ENCODE peak calls at places on chromosome 12, in ten cellular contexts. One of them, this sample, is unnamed.

GRCh38 chr12:88909510-88909909 is 329.2 kb upstream of the KITLG start:
- DNase-seq in GM23338: no peak
- DNase-seq in breast epithelium: no peak
- DNase-seq in sigmoid colon: no peak
- DNase-seq in K562: no peak
- DNase-seq in vagina: no peak
- DNase-seq in HCT116: no peak
- DNase-seq in HepG2: no peak
- DNase-seq in endothelial cell of umbilical vein: no peak
- DNase-seq in transverse colon: no peak
- DNase-seq in this sample: no peak

GRCh38 chr12:25690996-25691864 is 138.1 kb upstream of the LMNTD1 start:
- DNase-seq in breast epithelium: no peak
- DNase-seq in K562: no peak
- DNase-seq in sigmoid colon: no peak
- DNase-seq in HCT116: no peak
- DNase-seq in HepG2: no peak
- DNase-seq in vagina: no peak
- DNase-seq in GM23338: peak; percentile 2
- DNase-seq in endothelial cell of umbilical vein: no peak
- DNase-seq in transverse colon: no peak
- DNase-seq in this sample: no peak

GRCh38 chr12:47844264-47845020 is 24.7 kb upstream of the HDAC7 start:
- DNase-seq in GM23338: no peak
- DNase-seq in endothelial cell of umbilical vein: no peak
- DNase-seq in K562: no peak
- DNase-seq in vagina: no peak
- DNase-seq in transverse colon: no peak
- DNase-seq in HepG2: no peak
- DNase-seq in sigmoid colon: no peak
- DNase-seq in breast epithelium: no peak
- DNase-seq in HCT116: no peak
- DNase-seq in this sample: no peak

GRCh38 chr12:63826002-63826585 is 18.4 kb upstream of the SRGAP1 start:
- DNase-seq in HepG2: peak; percentile 56
- DNase-seq in breast epithelium: no peak
- DNase-seq in endothelial cell of umbilical vein: peak; percentile 66
- DNase-seq in sigmoid colon: no peak
- DNase-seq in GM23338: peak; percentile 78
- DNase-seq in vagina: no peak
- DNase-seq in transverse colon: no peak
- DNase-seq in HCT116: peak; percentile 66
- DNase-seq in K562: peak; percentile 20
- DNase-seq in this sample: no peak

GRCh38 chr12:56521590-56522371 is at the start of gene RBMS2:
- DNase-seq in vagina: no peak
- DNase-seq in HepG2: peak; percentile 59
- DNase-seq in transverse colon: peak; percentile 80
- DNase-seq in endothelial cell of umbilical vein: peak; percentile 94
- DNase-seq in sigmoid colon: peak; percentile 95
- DNase-seq in breast epithelium: peak; percentile 89
- DNase-seq in HCT116: peak; percentile 89
- DNase-seq in GM23338: peak; percentile 97
- DNase-seq in K562: peak; percentile 47
- DNase-seq in this sample: peak; percentile 86

GRCh38 chr12:6861391-6861790 is 5.9 kb upstream of the TPI1 start:
- DNase-seq in transverse colon: no peak
- DNase-seq in GM23338: no peak
- DNase-seq in K562: no peak
- DNase-seq in sigmoid colon: no peak
- DNase-seq in endothelial cell of umbilical vein: no peak
- DNase-seq in HepG2: no peak
- DNase-seq in breast epithelium: no peak
- DNase-seq in vagina: no peak
- DNase-seq in HCT116: no peak
- DNase-seq in this sample: no peak

GRCh38 chr12:41509655-41510054 is 321.5 kb downstream of the PDZRN4 start:
- DNase-seq in endothelial cell of umbilical vein: no peak
- DNase-seq in breast epithelium: no peak
- DNase-seq in GM23338: no peak
- DNase-seq in vagina: no peak
- DNase-seq in sigmoid colon: no peak
- DNase-seq in transverse colon: no peak
- DNase-seq in HepG2: no peak
- DNase-seq in K562: no peak
- DNase-seq in HCT116: no peak
- DNase-seq in this sample: no peak

GRCh38 chr12:27751386-27752047 is 28.5 kb upstream of the KLHL42 start:
- DNase-seq in endothelial cell of umbilical vein: no peak
- DNase-seq in sigmoid colon: no peak
- DNase-seq in transverse colon: peak; percentile 87
- DNase-seq in GM23338: no peak
- DNase-seq in K562: no peak
- DNase-seq in vagina: no peak
- DNase-seq in HepG2: no peak
- DNase-seq in breast epithelium: no peak
- DNase-seq in HCT116: peak; percentile 77
- DNase-seq in this sample: peak; percentile 12

GRCh38 chr12:96047621-96048211 is 12.3 kb upstream of the LTA4H start:
- DNase-seq in breast epithelium: no peak
- DNase-seq in sigmoid colon: peak; percentile 71
- DNase-seq in endothelial cell of umbilical vein: peak; percentile 83
- DNase-seq in HepG2: peak; percentile 27
- DNase-seq in transverse colon: peak; percentile 21
- DNase-seq in HCT116: peak; percentile 93
- DNase-seq in K562: no peak
- DNase-seq in GM23338: no peak
- DNase-seq in vagina: no peak
- DNase-seq in this sample: no peak

GRCh38 chr12:53214687-53215455 is 7.8 kb upstream of the ITGB7 start:
- DNase-seq in endothelial cell of umbilical vein: peak; percentile 61
- DNase-seq in GM23338: peak; percentile 60
- DNase-seq in sigmoid colon: no peak
- DNase-seq in HCT116: no peak
- DNase-seq in K562: no peak
- DNase-seq in vagina: no peak
- DNase-seq in transverse colon: no peak
- DNase-seq in breast epithelium: no peak
- DNase-seq in HepG2: no peak
- DNase-seq in this sample: no peak

GRCh38 chr12:47097276-47097896 is 17.6 kb upstream of the AMIGO2 start:
- DNase-seq in breast epithelium: no peak
- DNase-seq in HCT116: no peak
- DNase-seq in GM23338: no peak
- DNase-seq in sigmoid colon: no peak
- DNase-seq in transverse colon: no peak
- DNase-seq in endothelial cell of umbilical vein: no peak
- DNase-seq in K562: no peak
- DNase-seq in vagina: no peak
- DNase-seq in HepG2: no peak
- DNase-seq in this sample: no peak

GRCh38 chr12:25497021-25497420 is 56.1 kb downstream of the LMNTD1 start:
- DNase-seq in HepG2: no peak
- DNase-seq in GM23338: peak; percentile 2
- DNase-seq in HCT116: no peak
- DNase-seq in endothelial cell of umbilical vein: no peak
- DNase-seq in breast epithelium: no peak
- DNase-seq in transverse colon: no peak
- DNase-seq in vagina: no peak
- DNase-seq in sigmoid colon: no peak
- DNase-seq in K562: no peak
- DNase-seq in this sample: no peak

GRCh38 chr12:113456761-113457160 is 14.9 kb downstream of the LHX5 start:
- DNase-seq in endothelial cell of umbilical vein: no peak
- DNase-seq in transverse colon: no peak
- DNase-seq in HCT116: no peak
- DNase-seq in sigmoid colon: no peak
- DNase-seq in HepG2: no peak
- DNase-seq in vagina: no peak
- DNase-seq in GM23338: no peak
- DNase-seq in breast epithelium: no peak
- DNase-seq in K562: no peak
- DNase-seq in this sample: no peak

GRCh38 chr12:94033112-94033511 is 115.3 kb upstream of the PLXNC1 start:
- DNase-seq in K562: no peak
- DNase-seq in vagina: no peak
- DNase-seq in endothelial cell of umbilical vein: no peak
- DNase-seq in HCT116: no peak
- DNase-seq in breast epithelium: no peak
- DNase-seq in HepG2: no peak
- DNase-seq in sigmoid colon: no peak
- DNase-seq in transverse colon: no peak
- DNase-seq in GM23338: no peak
- DNase-seq in this sample: no peak

DNA sequence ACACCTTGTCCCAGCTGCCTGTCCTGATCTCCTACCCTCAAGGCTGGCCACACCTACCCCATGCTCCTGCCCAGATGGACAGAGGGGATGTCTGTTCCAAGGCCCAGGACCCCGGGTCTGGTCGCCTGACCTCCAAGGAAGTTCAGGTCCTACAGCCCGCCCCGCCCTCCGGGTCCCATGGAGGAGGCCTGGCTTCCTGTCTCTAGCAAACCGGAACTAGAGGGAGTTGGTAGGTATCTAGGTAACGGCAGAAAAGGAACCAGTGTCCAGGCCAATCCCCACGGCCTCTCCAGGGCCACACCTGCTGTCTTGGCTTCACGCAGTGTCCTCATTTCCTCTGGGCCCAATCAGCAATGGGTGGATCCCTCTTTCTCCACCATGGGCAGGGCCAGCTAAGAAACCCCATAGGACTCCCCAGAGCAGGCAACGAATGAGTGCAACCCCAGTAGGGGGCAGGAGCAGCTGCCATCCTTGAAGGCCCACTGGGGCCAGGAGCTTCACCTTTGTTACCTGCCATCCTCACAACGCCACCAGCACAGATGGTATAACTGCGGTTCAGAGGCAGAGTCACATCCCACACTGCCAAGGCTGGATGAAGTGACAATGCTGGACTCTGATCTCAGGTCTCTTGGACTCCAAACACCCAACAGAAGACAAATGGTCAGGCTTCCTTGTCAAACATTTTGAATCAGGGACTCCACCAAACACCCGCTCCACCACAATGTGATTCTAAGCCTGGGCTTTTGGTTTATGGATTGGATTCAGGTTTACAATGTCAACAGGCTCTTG is 25.1 kb upstream of the RPLP0 start:
- DNase-seq in HepG2: no peak
- DNase-seq in K562: peak; percentile 53
- DNase-seq in GM23338: peak; percentile 48
- DNase-seq in vagina: no peak
- DNase-seq in endothelial cell of umbilical vein: no peak
- DNase-seq in transverse colon: peak; percentile 83
- DNase-seq in HCT116: no peak
- DNase-seq in breast epithelium: no peak
- DNase-seq in sigmoid colon: peak; percentile 68
- DNase-seq in this sample: no peak
- H3K4me1 ChIP-seq in HepG2: peaks cover 78% of the 10 kb centered on the region
- H3K4me1 ChIP-seq in K562: peaks cover 59% of the 10 kb centered on the region
- H3K4me1 ChIP-seq in GM23338: peaks cover 33% of the 10 kb centered on the region
- H3K4me1 ChIP-seq in vagina: peaks cover 67% of the 10 kb centered on the region
- H3K4me1 ChIP-seq in endothelial cell of umbilical vein: peaks cover 50% of the 10 kb centered on the region
- H3K4me1 ChIP-seq in transverse colon: peaks cover 70% of the 10 kb centered on the region
- H3K4me1 ChIP-seq in HCT116: peaks cover 33% of the 10 kb centered on the region
- H3K4me1 ChIP-seq in breast epithelium: peaks cover 40% of the 10 kb centered on the region
- H3K4me1 ChIP-seq in sigmoid colon: peaks cover 61% of the 10 kb centered on the region
- H3K4me1 ChIP-seq in this sample: peaks cover 37% of the 10 kb centered on the region

DNA sequence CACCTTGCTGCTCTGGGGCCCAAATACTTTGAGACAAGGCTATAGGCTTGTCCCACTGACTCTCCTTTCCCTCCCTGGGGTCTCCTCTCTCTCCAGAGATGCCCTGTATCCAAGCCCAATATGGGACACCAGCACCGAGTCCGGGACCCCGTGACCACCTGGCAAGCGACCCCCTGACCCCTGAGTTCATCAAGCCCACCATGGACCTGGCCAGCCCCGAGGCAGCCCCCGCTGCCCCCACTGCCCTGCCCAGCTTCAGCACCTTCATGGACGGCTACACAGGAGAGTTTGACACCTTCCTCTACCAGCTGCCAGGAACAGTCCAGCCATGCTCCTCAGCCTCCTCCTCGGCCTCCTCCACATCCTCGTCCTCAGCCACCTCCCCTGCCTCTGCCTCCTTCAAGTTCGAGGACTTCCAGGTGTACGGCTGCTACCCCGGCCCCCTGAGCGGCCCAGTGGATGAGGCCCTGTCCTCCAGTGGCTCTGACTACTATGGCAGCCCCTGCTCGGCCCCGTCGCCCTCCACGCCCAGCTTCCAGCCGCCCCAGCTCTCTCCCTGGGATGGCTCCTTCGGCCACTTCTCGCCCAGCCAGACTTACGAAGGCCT is 3.1 kb downstream of the NR4A1 start:
- DNase-seq in vagina: no peak
- DNase-seq in endothelial cell of umbilical vein: no peak
- DNase-seq in transverse colon: peak; percentile 58
- DNase-seq in GM23338: no peak
- DNase-seq in breast epithelium: no peak
- DNase-seq in HCT116: no peak
- DNase-seq in HepG2: no peak
- DNase-seq in sigmoid colon: peak; percentile 84
- DNase-seq in K562: no peak
- DNase-seq in this sample: no peak
- TF ChIP-seq POLR2AphosphoS5 in vagina: no peak
- TF ChIP-seq POLR2AphosphoS5 in endothelial cell of umbilical vein: no peak
- TF ChIP-seq POLR2AphosphoS5 in transverse colon: peak; percentile 64
- TF ChIP-seq POLR2AphosphoS5 in GM23338: no peak
- TF ChIP-seq POLR2AphosphoS5 in breast epithelium: no peak
- TF ChIP-seq POLR2AphosphoS5 in HCT116: no peak
- TF ChIP-seq POLR2AphosphoS5 in HepG2: no peak
- TF ChIP-seq POLR2AphosphoS5 in sigmoid colon: peak; percentile 58
- TF ChIP-seq POLR2AphosphoS5 in K562: no peak
- TF ChIP-seq POLR2AphosphoS5 in this sample: peak; percentile 5

GRCh38 chr12:31749024-31749704 is 20.3 kb upstream of the AMN1 start:
- DNase-seq in K562: peak; percentile 80
- DNase-seq in HepG2: peak; percentile 99
- DNase-seq in HCT116: peak; percentile 99
- DNase-seq in transverse colon: peak; percentile 86
- DNase-seq in endothelial cell of umbilical vein: peak; percentile 98
- DNase-seq in GM23338: peak; percentile 89
- DNase-seq in vagina: peak; percentile 96
- DNase-seq in sigmoid colon: no peak
- DNase-seq in breast epithelium: peak; percentile 95
- DNase-seq in this sample: peak; percentile 94
- H3K4me3 ChIP-seq in K562: no peak overlapping the region
- H3K4me3 ChIP-seq in HepG2: no peak overlapping the region
- H3K4me3 ChIP-seq in HCT116: peak overlapping the region; percentile 47
- H3K4me3 ChIP-seq in transverse colon: no peak overlapping the region
- H3K4me3 ChIP-seq in endothelial cell of umbilical vein: no peak overlapping the region
- H3K4me3 ChIP-seq in GM23338: no peak overlapping the region
- H3K4me3 ChIP-seq in vagina: no peak overlapping the region
- H3K4me3 ChIP-seq in sigmoid colon: no peak overlapping the region
- H3K4me3 ChIP-seq in breast epithelium: no peak overlapping the region
- H3K4me3 ChIP-seq in this sample: no peak overlapping the region

DNA sequence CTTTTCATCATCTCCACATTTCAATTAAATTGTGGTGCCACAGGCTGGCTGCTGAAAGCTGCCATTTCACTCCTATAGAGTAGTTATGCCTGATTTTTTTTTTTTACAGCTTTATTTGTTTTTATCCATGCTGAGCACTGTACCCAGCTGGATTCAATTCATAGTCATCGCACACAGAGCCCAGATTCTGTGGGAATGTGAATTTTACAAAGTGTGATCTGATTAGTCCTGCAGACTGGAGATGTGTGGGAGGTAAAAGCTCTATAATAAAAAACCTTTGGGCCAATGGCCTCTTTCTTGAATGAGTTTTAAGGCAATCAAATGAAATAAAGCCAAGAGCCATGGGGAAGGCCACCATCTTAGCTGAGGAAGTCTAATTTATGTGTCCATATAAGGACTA is 190.2 kb downstream of the ANO4 start:
- DNase-seq in sigmoid colon: no peak
- DNase-seq in GM23338: no peak
- DNase-seq in vagina: no peak
- DNase-seq in HepG2: no peak
- DNase-seq in transverse colon: no peak
- DNase-seq in endothelial cell of umbilical vein: no peak
- DNase-seq in HCT116: no peak
- DNase-seq in breast epithelium: no peak
- DNase-seq in K562: no peak
- DNase-seq in this sample: no peak
- H3K4me1 ChIP-seq in sigmoid colon: peaks cover 13% of the 10 kb centered on the region
- H3K4me1 ChIP-seq in GM23338: peaks cover 29% of the 10 kb centered on the region
- H3K4me1 ChIP-seq in vagina: peaks cover 7% of the 10 kb centered on the region
- H3K4me1 ChIP-seq in HepG2: no peaks in the 10 kb centered on the region
- H3K4me1 ChIP-seq in transverse colon: no peaks in the 10 kb centered on the region
- H3K4me1 ChIP-seq in endothelial cell of umbilical vein: no peaks in the 10 kb centered on the region
- H3K4me1 ChIP-seq in HCT116: peaks cover 9% of the 10 kb centered on the region
- H3K4me1 ChIP-seq in breast epithelium: no peaks in the 10 kb centered on the region
- H3K4me1 ChIP-seq in K562: no peaks in the 10 kb centered on the region
- H3K4me1 ChIP-seq in this sample: no peaks in the 10 kb centered on the region